ENCODE peak calls at places on chromosomes 13 and 19, in four cellular contexts. K is GM12891, T is K562, O is GM12878. V is an unnamed sample.
A peak's percentile ranks its signal among the peaks of the same experiment; 100 is the strongest.

GRCh38 chr13:93227906-93228801 is 1.5 kb downstream of the GPC6 start:
- DNase-seq in O (no peak), K (peak; percentile 13), T (peak; percentile 82), V (no peak)

GRCh38 chr19:48415869-48416268 is 22.4 kb downstream of the GRIN2D start:
- DNase-seq in K (no peak), O (no peak), T (no peak), V (no peak)

GRCh38 chr19:30312582-30313352 is 59.4 kb upstream of the ZNF536 start:
- DNase-seq in T (no peak), K (no peak), O (no peak), V (no peak)

GRCh38 chr13:31328549-31329229 is 128.9 kb downstream of the B3GLCT start:
- DNase-seq in T (no peak), O (no peak), K (no peak), V (no peak)

GRCh38 chr13:110300090-110300815 is 6.7 kb downstream of the COL4A1 start:
- DNase-seq in T (no peak), K (no peak), O (no peak), V (no peak)

GRCh38 chr19:49297403-49297802 is 27.6 kb downstream of the SLC6A16 start:
- DNase-seq in K (no peak), T (no peak), O (no peak), V (no peak)

GRCh38 chr13:52405767-52406494 is at the start of gene THSD1:
- DNase-seq in K (peak; percentile 31), T (no peak), O (no peak), V (no peak)

GRCh38 chr13:74871671-74872070 is 610.3 kb downstream of the TBC1D4 start:
- DNase-seq in O (no peak), K (no peak), T (no peak), V (no peak)

GRCh38 chr19:9793051-9793591 is 24.6 kb upstream of the ZNF846 start:
- DNase-seq in O (no peak), T (peak; percentile 61), K (no peak), V (no peak)

GRCh38 chr19:16670291-16670690 is 9.4 kb downstream of the TMEM38A start:
- DNase-seq in K (no peak), O (no peak), T (no peak), V (no peak)

GRCh38 chr13:73228546-73228945 is 169.7 kb downstream of the KLF5 start:
- DNase-seq in T (no peak), O (no peak), K (no peak), V (no peak)

GRCh38 chr19:35315883-35316282 is 13.1 kb upstream of the CD22 start:
- DNase-seq in T (peak; percentile 81), O (no peak), K (no peak), V (no peak)

GRCh38 chr19:35317464-35318043 is 11.4 kb upstream of the CD22 start:
- DNase-seq in T (peak; percentile 57), K (no peak), O (no peak), V (peak; percentile 17)

GRCh38 chr19:35316560-35316959 is 12.4 kb upstream of the CD22 start:
- DNase-seq in O (no peak), K (no peak), T (no peak), V (no peak)

GRCh38 chr19:35320285-35320706 is 8.7 kb upstream of the CD22 start:
- DNase-seq in T (no peak), K (no peak), O (no peak), V (no peak)

DNA sequence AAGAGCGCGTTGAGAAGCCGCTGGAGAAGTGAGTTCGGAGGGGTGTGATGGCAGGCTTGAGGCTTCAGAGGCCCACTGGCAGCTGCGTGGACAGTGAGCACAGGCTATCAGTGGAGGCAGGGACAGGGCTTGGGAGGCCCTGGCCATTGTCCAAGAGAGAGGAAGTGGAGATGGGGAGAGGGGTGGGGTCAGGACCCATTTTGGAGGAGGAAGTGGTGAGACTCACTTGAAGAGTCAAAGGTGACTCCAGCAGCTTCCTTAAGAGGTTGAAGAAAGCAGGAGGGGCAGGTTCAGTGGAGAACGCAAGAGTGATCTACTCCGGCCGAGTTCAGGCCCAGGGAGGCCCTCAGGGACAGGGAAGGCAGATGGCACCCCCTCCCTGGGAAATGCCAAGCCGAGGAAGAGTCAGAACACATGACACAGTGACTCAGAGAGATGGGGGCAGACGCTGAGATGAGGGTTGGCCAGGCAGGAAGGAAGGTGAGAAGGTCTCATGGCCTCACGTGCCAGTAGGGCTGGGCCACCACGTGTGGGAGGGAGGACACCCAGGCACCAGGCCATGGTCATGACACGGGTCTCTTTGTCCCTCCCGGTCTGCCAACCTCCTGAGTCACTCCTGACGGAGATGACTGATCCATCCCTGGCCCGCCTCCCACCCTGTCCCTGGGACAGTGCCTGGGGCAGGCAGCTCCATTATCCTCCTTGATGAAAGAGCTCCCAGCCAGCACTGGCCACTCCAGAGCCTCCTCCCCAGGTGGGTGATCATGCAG is 10.1 kb upstream of the CD22 start:
- DNase-seq in T (peak; percentile 75), O (no peak), K (no peak), V (peak; percentile 43)
- TF ChIP-seq SPI1 in T (peak; percentile 96), O (no peak), K (no peak), V (peak; percentile 78)

GRCh38 chr13:40984670-40985366 is 34.3 kb downstream of the ELF1 start:
- DNase-seq in K (no peak), T (no peak), O (peak; percentile 67), V (no peak)

GRCh38 chr13:40983725-40984669 is 35.1 kb downstream of the ELF1 start:
- DNase-seq in O (no peak), K (no peak), T (no peak), V (no peak)

GRCh38 chr13:40985596-40986327 is 33.4 kb downstream of the ELF1 start:
- DNase-seq in O (no peak), T (no peak), K (no peak), V (no peak)

GRCh38 chr13:40987606-40988280 is 31.4 kb downstream of the ELF1 start:
- DNase-seq in K (no peak), O (no peak), T (no peak), V (no peak)

GRCh38 chr13:40986328-40986856 is 32.7 kb downstream of the ELF1 start:
- DNase-seq in O (no peak), T (no peak), K (no peak), V (no peak)
- TF ChIP-seq SPI1 in O (no peak), T (no peak), K (no peak), V (no peak)

GRCh38 chr13:38624822-38625221 is 62.1 kb upstream of the FREM2 start:
- DNase-seq in K (no peak), T (no peak), O (no peak), V (no peak)
- TF ChIP-seq SPI1 in K (no peak), T (no peak), O (no peak), V (no peak)

DNA sequence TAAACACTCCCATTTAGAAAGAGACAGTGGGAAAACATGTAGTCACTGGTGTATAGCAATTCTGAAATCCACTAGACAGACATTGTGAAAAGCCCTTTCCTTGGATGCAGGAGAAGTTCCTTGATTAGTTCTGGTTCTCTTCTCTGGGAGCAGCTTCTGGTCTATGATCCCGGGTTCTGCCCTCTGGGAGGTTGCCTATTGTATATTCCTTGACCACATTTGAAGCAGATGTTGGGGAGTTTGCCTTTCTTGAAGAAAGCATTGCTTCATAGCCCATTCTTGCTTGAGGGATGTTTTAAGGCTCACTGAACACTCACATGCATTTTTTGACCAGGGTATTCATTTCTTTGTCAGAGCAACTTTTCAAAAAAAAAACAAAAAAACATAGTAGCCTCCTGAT is 211.9 kb downstream of the NDFIP2 start:
- DNase-seq in K (no peak), O (no peak), T (no peak), V (no peak)
- TF ChIP-seq SPI1 in K (no peak), O (no peak), T (no peak), V (no peak)

DNA sequence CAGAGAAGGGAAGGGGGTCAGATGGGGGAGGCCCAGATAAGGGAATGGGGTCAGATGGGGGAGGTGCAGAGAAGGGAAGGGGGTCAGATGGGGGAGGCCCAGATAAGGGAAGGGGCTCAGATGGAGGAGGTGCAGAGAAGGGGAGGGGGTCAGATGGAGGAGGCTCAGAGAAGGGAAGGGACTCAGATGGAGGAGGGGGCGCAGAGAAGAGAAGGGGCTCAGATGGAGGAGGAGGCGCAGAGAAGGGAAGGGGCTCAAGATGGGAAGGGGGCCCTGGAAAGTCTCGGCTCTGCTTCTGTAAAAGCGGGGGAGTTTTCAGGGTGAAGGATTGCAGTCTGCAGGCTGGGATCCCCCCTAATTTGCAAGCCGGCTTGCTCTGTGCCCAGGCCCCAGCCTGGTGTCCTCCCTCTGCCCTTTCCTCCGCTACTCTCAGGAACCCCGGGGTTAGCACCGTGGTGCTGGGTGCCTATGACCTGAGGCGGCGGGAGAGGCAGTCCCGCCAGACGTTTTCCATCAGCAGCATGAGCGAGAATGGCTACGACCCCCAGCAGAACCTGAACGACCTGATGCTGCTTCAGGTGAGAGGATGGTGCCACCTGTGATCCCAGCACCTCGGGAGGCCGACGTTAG is 1.6 kb downstream of the AZU1 start:
- DNase-seq in K (no peak), T (no peak), O (no peak), V (no peak)
- TF ChIP-seq SPI1 in K (no peak), T (no peak), O (no peak), V (no peak)

DNA sequence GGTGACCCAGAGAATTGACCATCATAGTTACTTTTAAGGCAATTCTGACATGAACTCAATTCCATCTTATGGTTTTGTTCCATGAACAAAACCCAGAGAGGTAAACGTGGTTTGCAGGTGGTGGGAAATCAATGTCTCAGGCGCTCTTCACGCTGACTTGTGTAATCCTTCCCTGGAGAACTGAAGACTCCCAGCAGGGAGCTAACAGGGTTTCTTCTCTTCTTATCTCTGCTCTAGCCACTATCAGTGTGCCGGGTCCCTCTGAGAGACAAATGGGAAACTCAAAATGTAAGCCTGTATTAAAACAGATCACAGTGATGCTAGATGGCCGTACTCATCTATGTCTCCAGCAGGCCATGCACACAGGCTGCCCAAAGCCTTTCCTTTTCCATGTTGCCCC is 57.6 kb upstream of the ARGLU1 start:
- DNase-seq in O (no peak), T (no peak), K (no peak), V (no peak)
- TF ChIP-seq SPI1 in O (no peak), T (no peak), K (no peak), V (no peak)

DNA sequence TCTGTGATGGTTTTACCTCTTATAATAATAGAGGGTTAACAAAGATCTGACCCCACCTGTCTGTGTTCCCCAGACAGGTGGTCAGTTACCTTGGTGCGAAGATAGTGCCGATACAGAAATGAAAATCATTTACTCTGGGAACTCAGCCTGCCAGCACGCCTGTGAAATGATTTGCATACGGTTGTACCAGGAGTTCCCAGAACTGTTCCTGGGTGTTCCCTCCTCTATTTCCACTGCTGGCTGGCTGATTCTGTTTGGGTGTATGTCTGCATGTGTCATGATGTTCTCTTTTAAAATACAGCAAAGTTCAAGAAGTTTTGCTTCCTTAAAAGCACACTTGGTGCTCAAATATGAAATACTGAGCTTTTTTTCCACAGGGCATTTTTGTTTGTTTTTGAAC is 527.1 kb downstream of the FGF9 start:
- DNase-seq in K (no peak), T (no peak), O (no peak), V (no peak)
- TF ChIP-seq SPI1 in K (no peak), T (no peak), O (no peak), V (no peak)